ENCODE peak calls at places on chromosomes 7 and 10, in nine cellular contexts. Z, K, M, E, W, V, L, Q and D are unnamed samples.

GRCh38 chr10:111774486-111774885 is 409.1 kb downstream of the GPAM start:
- DNase-seq in L (no peak), E (no peak), Z (no peak), V (no peak), W (no peak), Q (no peak), K (no peak), M (no peak), D (no peak)

GRCh38 chr10:112184052-112184371 is 447 bp upstream of the GPAM start:
- DNase-seq in K (no peak), Q (no peak), Z (no peak), M (no peak), W (no peak), E (no peak), V (no peak), L (no peak), D (no peak)

GRCh38 chr7:155282671-155283070 is 15.0 kb upstream of the INSIG1 start:
- DNase-seq in Q (peak; percentile 58), W (no peak), M (no peak), E (no peak), Z (no peak), V (no peak), K (no peak), L (no peak), D (no peak)

GRCh38 chr10:117686606-117687005 is 144.1 kb downstream of the EMX2 start:
- DNase-seq in E (no peak), L (no peak), Z (no peak), V (no peak), W (no peak), Q (no peak), K (no peak), M (no peak), D (no peak)

GRCh38 chr10:325282-325681 is 190.0 kb downstream of the ZMYND11 start:
- DNase-seq in L (no peak), M (no peak), E (no peak), V (no peak), Z (no peak), W (no peak), Q (no peak), K (no peak), D (no peak)

GRCh38 chr10:61708841-61709240 is 46.1 kb downstream of the CABCOCO1 start:
- DNase-seq in Z (peak; percentile 29), M (no peak), Q (no peak), E (no peak), W (peak; percentile 78), V (no peak), K (no peak), L (no peak), D (no peak)

GRCh38 chr7:4862156-4862555 is 326 bp upstream of the PAPOLB start:
- DNase-seq in V (no peak), L (no peak), M (no peak), E (no peak), W (no peak), Z (no peak), K (no peak), Q (no peak), D (no peak)

GRCh38 chr7:81415181-81415580 is 354.7 kb downstream of the HGF start:
- DNase-seq in L (no peak), M (no peak), V (no peak), W (no peak), Q (no peak), Z (peak; percentile 58), K (no peak), E (no peak), D (no peak)

GRCh38 chr10:7458554-7458953 is 47.7 kb upstream of the SFMBT2 start:
- DNase-seq in M (no peak), Z (peak; percentile 1), V (no peak), K (no peak), Q (no peak), E (no peak), L (no peak), W (peak; percentile 55), D (no peak)

GRCh38 chr10:23643396-23643795 is 204.5 kb downstream of the OTUD1 start:
- DNase-seq in Z (no peak), L (no peak), Q (peak; percentile 34), E (no peak), M (no peak), V (no peak), W (peak; percentile 53), K (no peak), D (no peak)

GRCh38 chr10:74122060-74122459 is 28.6 kb downstream of the AP3M1 start:
- DNase-seq in L (no peak), Z (no peak), E (no peak), K (no peak), W (no peak), M (no peak), V (no peak), Q (no peak), D (no peak)

GRCh38 chr10:88901610-88902327 is 21.7 kb downstream of the STAMBPL1 start:
- DNase-seq in V (peak; percentile 80), W (no peak), E (no peak), Q (no peak), M (no peak), Z (peak; percentile 80), L (no peak), K (no peak), D (no peak)

GRCh38 chr7:2621061-2621828 is 10.5 kb upstream of the TTYH3 start:
- DNase-seq in E (no peak), W (peak; percentile 70), V (no peak), L (peak; percentile 55), Q (no peak), K (no peak), M (peak; percentile 75), Z (peak; percentile 68), D (peak; percentile 65)

GRCh38 chr7:134873253-134873652 is 93.8 kb downstream of the CALD1 start:
- DNase-seq in Q (no peak), K (no peak), W (peak; percentile 63), L (no peak), Z (peak; percentile 47), V (no peak), E (no peak), M (no peak), D (no peak)

GRCh38 chr10:42970451-42971250 is 106.2 kb upstream of the RET start:
- DNase-seq in W (no peak), V (no peak), M (no peak), Z (no peak), L (no peak), K (no peak), E (no peak), Q (peak; percentile 12), D (peak; percentile 11)

GRCh38 chr10:8133146-8133545 is 78.7 kb downstream of the GATA3 start:
- DNase-seq in V (no peak), K (peak; percentile 32), E (no peak), Z (no peak), Q (no peak), M (no peak), L (no peak), W (no peak), D (no peak)

GRCh38 chr10:102675887-102676616 is 31.8 kb downstream of the TRIM8 start:
- DNase-seq in K (peak; percentile 38), V (no peak), M (no peak), L (no peak), E (no peak), Q (peak; percentile 74), W (peak; percentile 91), Z (peak; percentile 98), D (no peak)

GRCh38 chr7:87354749-87355148 is 9.3 kb downstream of the CROT start:
- DNase-seq in L (no peak), K (peak; percentile 17), W (no peak), Z (peak; percentile 10), M (no peak), V (peak; percentile 69), Q (no peak), E (no peak), D (no peak)

GRCh38 chr7:28296571-28297483 is 115.5 kb upstream of the CREB5 start:
- DNase-seq in E (no peak), K (peak; percentile 18), Z (peak; percentile 56), L (peak; percentile 25), V (peak; percentile 31), Q (no peak), M (peak; percentile 21), W (peak; percentile 66), D (no peak)

GRCh38 chr7:125506331-125506730 is 576.7 kb upstream of the POT1 start:
- DNase-seq in K (no peak), Q (no peak), V (no peak), M (no peak), Z (no peak), L (no peak), E (no peak), W (no peak), D (no peak)

GRCh38 chr10:100185364-100186252 is at the start of gene ERLIN1:
- DNase-seq in Z (peak; percentile 87), Q (peak; percentile 92), K (peak; percentile 90), M (peak; percentile 93), V (peak; percentile 93), E (peak; percentile 64), L (peak; percentile 94), W (peak; percentile 90), D (peak; percentile 94)
- TF ChIP-seq CTCF in Z (no peak), Q (no peak), K (no peak), M (no peak), V (peak; percentile 57), E (no peak), L (no peak), W (no peak), D (no peak)

GRCh38 chr7:118079369-118079768 is 104.6 kb upstream of the LSM8 start:
- DNase-seq in Q (no peak), W (peak; percentile 35), L (no peak), K (peak; percentile 74), E (no peak), Z (peak; percentile 8), V (no peak), M (no peak), D (no peak)
- H3K4me1 ChIP-seq in Q (no peaks in the 10 kb centered on the region), W (no peaks in the 10 kb centered on the region), L (no peaks in the 10 kb centered on the region), K (peaks cover 57% of the 10 kb centered on the region), E (no peaks in the 10 kb centered on the region), Z (no peaks in the 10 kb centered on the region), V (no peaks in the 10 kb centered on the region), M (no peaks in the 10 kb centered on the region), D (no peaks in the 10 kb centered on the region)

DNA sequence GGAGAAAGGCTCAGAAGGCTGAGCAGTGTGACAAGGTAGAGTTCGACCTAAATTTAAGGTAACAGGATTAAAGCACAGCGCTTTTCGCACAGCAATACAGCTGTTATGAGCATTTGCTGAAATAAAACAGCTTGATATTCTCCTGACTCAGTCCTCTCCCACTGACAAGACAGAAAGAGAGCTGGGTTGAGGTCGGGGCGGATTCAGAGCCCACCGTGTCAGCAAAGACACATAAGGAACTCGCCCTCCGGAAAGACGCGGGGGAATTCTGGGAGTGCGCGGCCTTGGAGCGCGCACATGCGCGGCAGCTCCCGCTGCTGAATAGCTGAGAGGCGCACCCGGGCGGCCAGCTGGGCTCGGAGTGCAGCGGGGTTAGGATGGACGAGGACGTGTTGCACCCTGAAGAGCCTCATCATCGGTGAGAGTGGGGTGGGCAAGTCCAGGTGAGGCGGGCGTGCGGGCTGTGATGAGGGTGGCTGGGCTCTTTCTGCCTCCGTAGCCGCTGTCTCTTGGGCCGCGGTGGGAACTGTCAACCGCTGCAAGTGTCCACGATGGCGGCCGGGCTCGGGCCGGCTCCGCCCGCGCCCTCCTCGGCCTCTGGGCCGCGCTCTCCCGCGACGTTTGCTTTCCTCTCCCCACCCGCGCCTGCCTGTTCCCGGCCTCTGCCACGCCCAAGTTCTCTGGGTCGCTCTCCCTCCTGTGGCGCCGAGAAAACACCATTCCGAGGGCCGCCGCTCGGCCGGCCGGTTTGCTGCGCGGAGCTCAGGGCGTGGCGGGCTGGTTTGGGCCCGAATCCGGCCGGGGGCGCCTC is 120.6 kb downstream of the LYZL1 start:
- DNase-seq in K (peak; percentile 75), M (peak; percentile 82), Q (peak; percentile 83), V (no peak), L (peak; percentile 81), Z (peak; percentile 61), E (peak; percentile 22), W (peak; percentile 72), D (peak; percentile 77)
- TF ChIP-seq CTCF in K (peak; percentile 0), M (no peak), Q (no peak), V (no peak), L (no peak), Z (peak; percentile 4), E (no peak), W (no peak), D (no peak)

GRCh38 chr10:16441106-16441850 is 4.5 kb downstream of the PTER start:
- DNase-seq in Z (peak; percentile 19), L (no peak), M (no peak), E (no peak), K (peak; percentile 51), V (no peak), W (no peak), Q (no peak), D (no peak)
- H3K4me1 ChIP-seq in Z (no peaks in the 10 kb centered on the region), L (peaks cover 41% of the 10 kb centered on the region), M (peaks cover 63% of the 10 kb centered on the region), E (peaks cover 11% of the 10 kb centered on the region), K (peaks cover 33% of the 10 kb centered on the region), V (peaks cover 37% of the 10 kb centered on the region), W (peaks cover 6% of the 10 kb centered on the region), Q (no peaks in the 10 kb centered on the region), D (peaks cover 11% of the 10 kb centered on the region)